ENCODE peak calls at places on chromosomes 11 and 22, in ten cellular contexts. U, X, T, G, B, Y, P, E, V and M are unnamed samples. For H3K9me3, the result is how much of the 10 kb centered on the place peaks cover.

GRCh38 chr11:71342116-71342515 is 89.7 kb upstream of the SHANK2 start:
- DNase-seq in U (no peak), B (peak), V (no peak), P (no peak), X (no peak), Y (peak), E (no peak), T (no peak), G (no peak), M (no peak)

GRCh38 chr11:35943761-35944502 is at the start of gene LDLRAD3:
- DNase-seq in V (no peak), B (peak), T (peak), E (no peak), U (peak), G (peak), X (peak), P (peak), Y (peak), M (no peak)

GRCh38 chr22:16954060-16954403 is 54.0 kb downstream of the GAB4 start:
- DNase-seq in U (no peak), E (no peak), T (peak), P (no peak), Y (no peak), V (no peak), B (no peak), X (no peak), G (no peak), M (no peak)

GRCh38 chr11:92852946-92853345 is 116.5 kb upstream of the MTNR1B start:
- DNase-seq in U (no peak), T (no peak), X (no peak), Y (peak), E (no peak), V (no peak), B (peak), P (no peak), G (no peak), M (no peak)

GRCh38 chr22:19700790-19701419 is 13.4 kb upstream of the SEPTIN5 start:
- DNase-seq in X (no peak), T (no peak), E (no peak), V (no peak), B (no peak), G (no peak), Y (no peak), U (no peak), P (no peak), M (no peak)

GRCh38 chr11:66604161-66604560 is 11.2 kb downstream of the CCS start:
- DNase-seq in T (no peak), Y (no peak), G (no peak), P (no peak), X (no peak), U (no peak), V (no peak), B (no peak), E (no peak), M (no peak)

GRCh38 chr11:59413646-59414045 is 12.6 kb downstream of the OR5A2 start:
- DNase-seq in G (no peak), P (no peak), Y (no peak), E (no peak), X (no peak), B (no peak), V (no peak), T (no peak), U (no peak), M (no peak)

GRCh38 chr11:66363187-66363601 is 8.4 kb downstream of the SLC29A2 start:
- DNase-seq in U (no peak), G (no peak), P (no peak), Y (no peak), V (no peak), B (peak), T (no peak), E (no peak), X (peak), M (no peak)

GRCh38 chr22:22709719-22710445 is 65.5 kb downstream of the GGTLC2 start:
- DNase-seq in G (no peak), B (no peak), T (no peak), Y (no peak), P (peak), U (no peak), X (no peak), E (no peak), V (no peak), M (peak)

GRCh38 chr22:36822581-36822980 is 5.7 kb upstream of the PVALB start:
- DNase-seq in X (no peak), B (no peak), T (no peak), Y (no peak), V (no peak), U (no peak), E (no peak), P (no peak), G (no peak), M (no peak)

GRCh38 chr11:76526878-76527277 is 82.1 kb downstream of the EMSY start:
- DNase-seq in E (no peak), Y (no peak), G (no peak), B (no peak), T (no peak), V (no peak), P (no peak), U (no peak), X (no peak), M (no peak)

GRCh38 chr11:13183094-13183825 is 94.3 kb upstream of the BMAL1 start:
- DNase-seq in V (peak), X (no peak), G (no peak), T (peak), B (no peak), U (peak), Y (peak), P (no peak), E (no peak), M (no peak)

GRCh38 chr22:39388261-39389011 is 11.1 kb upstream of the TAB1 start:
- DNase-seq in E (peak), B (peak), V (peak), X (peak), P (peak), Y (peak), U (peak), G (peak), T (peak), M (no peak)

GRCh38 chr11:130772266-130773227 is 143.7 kb downstream of the SNX19 start:
- DNase-seq in P (no peak), B (no peak), G (peak), Y (peak), T (peak), X (no peak), V (no peak), U (no peak), E (no peak), M (no peak)

GRCh38 chr11:126864934-126865333 is 135.6 kb downstream of the KIRREL3 start:
- DNase-seq in T (no peak), E (no peak), X (no peak), V (no peak), P (no peak), U (no peak), G (no peak), B (no peak), Y (no peak), M (no peak)

GRCh38 chr11:65352783-65353182 is 1.8 kb upstream of the TIGD3 start:
- DNase-seq in T (no peak), V (no peak), E (no peak), U (peak), Y (no peak), P (no peak), X (no peak), G (no peak), B (no peak), M (peak)

GRCh38 chr22:38454361-38455062 is 487 bp downstream of the KCNJ4 start:
- DNase-seq in B (no peak), X (no peak), T (peak), G (no peak), V (peak), P (no peak), U (no peak), E (no peak), Y (no peak), M (peak)

GRCh38 chr22:35191412-35191811 is 65.9 kb upstream of the HMGXB4 start:
- DNase-seq in U (no peak), P (no peak), E (no peak), T (no peak), Y (peak), B (no peak), V (no peak), G (no peak), X (no peak), M (no peak)

GRCh38 chr22:32828150-32828549 is 26.6 kb downstream of the TIMP3 start:
- DNase-seq in V (no peak), T (no peak), B (no peak), Y (no peak), G (no peak), U (no peak), E (no peak), P (no peak), X (no peak), M (no peak)

GRCh38 chr11:44632466-44633123 is 67.1 kb downstream of the CD82 start:
- DNase-seq in E (no peak), Y (peak), P (no peak), G (peak), X (no peak), U (peak), B (no peak), V (no peak), T (no peak), M (peak)

GRCh38 chr22:26599505-26599904 is 9.6 kb upstream of the TPST2 start:
- DNase-seq in U (no peak), P (no peak), B (no peak), G (no peak), V (no peak), E (no peak), T (no peak), Y (no peak), X (no peak), M (no peak)

GRCh38 chr11:134478611-134479010 is 66.6 kb upstream of the B3GAT1 start:
- DNase-seq in G (no peak), P (no peak), X (no peak), T (no peak), E (no peak), Y (no peak), U (no peak), V (no peak), B (no peak), M (no peak)

GRCh38 chr11:22792497-22792896 is 37.1 kb downstream of the SVIP start:
- DNase-seq in E (no peak), V (no peak), T (no peak), B (no peak), X (no peak), U (no peak), P (no peak), Y (peak), G (no peak), M (no peak)

GRCh38 chr11:102986815-102987214 is 31.3 kb upstream of the MMP13 start:
- DNase-seq in P (no peak), Y (peak), G (no peak), B (no peak), T (no peak), U (no peak), E (no peak), X (no peak), V (no peak), M (no peak)

GRCh38 chr11:97746832-97747231 is 1273.9 kb upstream of the CNTN5 start:
- DNase-seq in V (no peak), G (no peak), Y (no peak), E (no peak), U (no peak), B (no peak), T (no peak), X (no peak), P (no peak), M (no peak)
- H3K9me3 ChIP-seq in V (under half), G (under half), Y (under half), E (under half), U (under half), B (under half), T (under half), X (under half), P (under half), M (under half)

GRCh38 chr22:49693416-49693815 is 134.3 kb downstream of the BRD1 start:
- DNase-seq in X (no peak), E (no peak), T (no peak), Y (no peak), V (no peak), G (no peak), P (no peak), U (no peak), B (no peak), M (no peak)
- H3K9me3 ChIP-seq in X (under half), E (under half), T (under half), Y (under half), V (under half), G (under half), P (under half), U (under half), B (under half), M (under half)

GRCh38 chr22:46764140-46764680 is 1.8 kb downstream of the TBC1D22A start:
- DNase-seq in G (no peak), V (no peak), E (no peak), T (no peak), P (no peak), B (no peak), X (no peak), Y (no peak), U (no peak), M (no peak)
- H3K9me3 ChIP-seq in G (under half), V (under half), E (under half), T (under half), P (under half), B (under half), X (under half), Y (under half), U (under half), M (under half)

GRCh38 chr22:48923909-48924475 is 903.7 kb downstream of the BRD1 start:
- DNase-seq in E (no peak), P (no peak), Y (no peak), U (no peak), T (no peak), B (no peak), V (no peak), G (no peak), X (no peak), M (no peak)
- H3K9me3 ChIP-seq in E (under half), P (under half), Y (under half), U (under half), T (under half), B (under half), V (under half), G (under half), X (under half), M (under half)